ENCODE peak calls at places on chromosomes 12 and 14, in ten cellular contexts. I is neural crest cell; B is stimulated activated CD4-positive, alpha-beta T cell treated with anti-CD3 and anti-CD28 coated beads, Interleukin-12 subunit alpha, Interleukin-12 subunit beta, amount 100 ng/mL, for 48 hours; R is pulmonary artery endothelial cell; C is CD8-positive, alpha-beta memory T cell; Y is activated CD4-positive, alpha-beta T cell treated with anti-CD3 and anti-CD28 coated beads, Interleukin-2, amount 10 ng/mL, durations not matched to agents 7 days and 5 days; V is HS-5; F is sigmoid colon; H is NCI-H446 treated with DMSO at 0.1 percent for 48 hours; E is B cell. U is an unnamed sample.

GRCh38 chr12:51082561-51083139 is 746 bp downstream of the CSRNP2 start:
- DNase-seq in I (no peak), B (no peak), R (no peak), C (peak; percentile 2), Y (peak; percentile 31), V (peak; percentile 15), F (no peak), H (no peak), E (peak; percentile 49), U (no peak)

GRCh38 chr12:106101798-106102197 is 37.0 kb downstream of the NUAK1 start:
- DNase-seq in I (no peak), B (no peak), R (no peak), C (no peak), Y (no peak), V (no peak), F (no peak), H (no peak), E (no peak), U (no peak)

GRCh38 chr12:123064885-123065619 is 84.6 kb downstream of the ARL6IP4 start:
- DNase-seq in I (no peak), B (no peak), R (no peak), C (no peak), Y (no peak), V (no peak), F (no peak), H (no peak), E (no peak), U (no peak)

GRCh38 chr12:288687-289086 is 26.1 kb upstream of the SLC6A13 start:
- DNase-seq in I (no peak), B (no peak), R (no peak), C (no peak), Y (no peak), V (peak; percentile 53), F (no peak), H (peak; percentile 75), E (no peak), U (no peak)

GRCh38 chr14:34569750-34570149 is 30.2 kb upstream of the EAPP start:
- DNase-seq in I (no peak), B (no peak), R (no peak), C (no peak), Y (no peak), V (no peak), F (no peak), H (no peak), E (no peak), U (no peak)

GRCh38 chr12:29241821-29242591 is 92.9 kb downstream of the FAR2 start:
- DNase-seq in I (no peak), B (peak; percentile 16), R (peak; percentile 48), C (no peak), Y (no peak), V (peak; percentile 49), F (no peak), H (peak; percentile 66), E (no peak), U (no peak)

GRCh38 chr14:104957146-104958113 is 20.7 kb downstream of the AHNAK2 start:
- DNase-seq in I (no peak), B (no peak), R (no peak), C (no peak), Y (no peak), V (no peak), F (no peak), H (no peak), E (no peak), U (no peak)

GRCh38 chr14:24367506-24368214 is at the start of gene NFATC4:
- DNase-seq in I (peak; percentile 57), B (no peak), R (peak; percentile 86), C (no peak), Y (no peak), V (peak; percentile 76), F (peak; percentile 95), H (no peak), E (no peak), U (no peak)

GRCh38 chr14:105710119-105711057 is 184.0 kb downstream of the TMEM121 start:
- DNase-seq in I (no peak), B (no peak), R (no peak), C (no peak), Y (no peak), V (no peak), F (no peak), H (no peak), E (no peak), U (peak; percentile 86)

GRCh38 chr14:28896337-28896736 is 129.8 kb downstream of the FOXG1 start:
- DNase-seq in I (no peak), B (no peak), R (no peak), C (no peak), Y (no peak), V (no peak), F (no peak), H (no peak), E (no peak), U (no peak)

GRCh38 chr12:82627799-82628198 is 58.9 kb upstream of the TMTC2 start:
- DNase-seq in I (no peak), B (no peak), R (no peak), C (no peak), Y (no peak), V (peak; percentile 9), F (no peak), H (no peak), E (no peak), U (no peak)

GRCh38 chr12:5685935-5686334 is 254.0 kb downstream of the NTF3 start:
- DNase-seq in I (no peak), B (no peak), R (no peak), C (no peak), Y (no peak), V (no peak), F (no peak), H (no peak), E (no peak), U (no peak)

GRCh38 chr12:123960856-123961255 is 11.8 kb downstream of the CCDC92 start:
- DNase-seq in I (no peak), B (no peak), R (no peak), C (no peak), Y (no peak), V (no peak), F (no peak), H (no peak), E (no peak), U (no peak)

GRCh38 chr14:36496346-36496745 is 23.7 kb downstream of the NKX2-1 start:
- DNase-seq in I (no peak), B (no peak), R (no peak), C (no peak), Y (no peak), V (no peak), F (no peak), H (no peak), E (no peak), U (no peak)

GRCh38 chr14:62126885-62127478 is 364.8 kb downstream of the SNAPC1 start:
- DNase-seq in I (no peak), B (no peak), R (peak; percentile 17), C (no peak), Y (peak; percentile 40), V (peak; percentile 26), F (no peak), H (peak; percentile 9), E (no peak), U (no peak)

GRCh38 chr12:105451211-105451610 is 120.7 kb downstream of the C12orf75 start:
- DNase-seq in I (no peak), B (no peak), R (no peak), C (no peak), Y (no peak), V (peak; percentile 36), F (no peak), H (no peak), E (no peak), U (no peak)

GRCh38 chr12:53500119-53500775 is 836 bp upstream of the TARBP2 start:
- DNase-seq in I (no peak), B (no peak), R (no peak), C (no peak), Y (peak; percentile 31), V (no peak), F (peak; percentile 93), H (no peak), E (no peak), U (no peak)

GRCh38 chr12:6647083-6647604 is at the start of gene ACRBP:
- DNase-seq in I (peak; percentile 69), B (peak; percentile 25), R (peak; percentile 15), C (no peak), Y (peak; percentile 20), V (no peak), F (peak; percentile 91), H (no peak), E (peak; percentile 47), U (peak; percentile 92)

GRCh38 chr14:21852061-21852664 is 178.5 kb upstream of the OR4E1 start:
- DNase-seq in I (peak; percentile 71), B (peak; percentile 69), R (no peak), C (peak; percentile 35), Y (peak; percentile 85), V (no peak), F (no peak), H (no peak), E (peak; percentile 52), U (no peak)

GRCh38 chr14:100898935-100899840 is 4.3 kb downstream of the RTL1 start:
- DNase-seq in I (no peak), B (no peak), R (no peak), C (no peak), Y (no peak), V (no peak), F (peak; percentile 64), H (no peak), E (no peak), U (no peak)

GRCh38 chr12:19819231-19819630 is 379.9 kb downstream of the AEBP2 start:
- DNase-seq in I (no peak), B (no peak), R (no peak), C (no peak), Y (no peak), V (no peak), F (no peak), H (no peak), E (no peak), U (no peak)

GRCh38 chr12:75549989-75550388 is 38.6 kb upstream of the KRR1 start:
- DNase-seq in I (no peak), B (no peak), R (no peak), C (no peak), Y (no peak), V (no peak), F (no peak), H (no peak), E (no peak), U (no peak)